ENCODE peak calls at places on chromosome 14, in seven cellular contexts. X is ELR, D is GM13977, F is amniotic stem cell, I is ACHN, U is NCI-H1417 treated with DMSO at 0.1 percent for 48 hours, Y is ecto neural progenitor cell. J is an unnamed sample.

GRCh38 chr14:99619873-99620834 is 16.1 kb upstream of the CCDC85C start:
- DNase-seq in Y (no peak), X (peak; percentile 89), I (no peak), D (no peak), F (no peak), U (no peak), J (peak; percentile 73)

GRCh38 chr14:79424462-79424861 is 786.8 kb downstream of the DIO2 start:
- DNase-seq in Y (no peak), F (no peak), D (no peak), X (no peak), I (no peak), U (no peak), J (peak; percentile 43)

GRCh38 chr14:104109121-104109541 is 23.6 kb downstream of the ASPG start:
- DNase-seq in D (no peak), F (no peak), I (no peak), Y (peak; percentile 45), X (no peak), U (no peak), J (no peak)

GRCh38 chr14:73752297-73752992 is 38.3 kb upstream of the PNMA1 start:
- DNase-seq in U (no peak), Y (peak; percentile 47), D (no peak), X (no peak), I (no peak), F (no peak), J (peak; percentile 35)

GRCh38 chr14:70188608-70189540 is at the start of gene SLC8A3:
- DNase-seq in D (peak; percentile 86), F (no peak), X (peak; percentile 41), I (no peak), Y (peak; percentile 79), U (peak; percentile 47), J (peak; percentile 32)

GRCh38 chr14:29681308-29681707 is 246.3 kb downstream of the PRKD1 start:
- DNase-seq in F (no peak), Y (no peak), X (no peak), D (no peak), I (no peak), U (no peak), J (no peak)

GRCh38 chr14:81903477-81903876 is 369.8 kb upstream of the SEL1L start:
- DNase-seq in I (no peak), X (no peak), F (no peak), D (no peak), Y (no peak), U (no peak), J (no peak)

GRCh38 chr14:92963301-92964123 is 40.6 kb downstream of the CHGA start:
- DNase-seq in X (no peak), Y (no peak), D (no peak), F (no peak), I (no peak), U (no peak), J (no peak)

GRCh38 chr14:94707494-94707893 is 62.4 kb downstream of the GSC start:
- DNase-seq in U (no peak), I (no peak), F (no peak), X (peak; percentile 11), D (no peak), Y (peak; percentile 74), J (no peak)

GRCh38 chr14:23093993-23094665 is 807 bp downstream of the ACIN1 start:
- DNase-seq in F (no peak), I (no peak), U (no peak), X (no peak), Y (peak; percentile 92), D (no peak), J (peak; percentile 14)

GRCh38 chr14:53509227-53509822 is 356.2 kb upstream of the DDHD1 start:
- DNase-seq in D (no peak), X (peak; percentile 20), Y (no peak), U (no peak), I (no peak), F (peak; percentile 15), J (peak; percentile 44)

GRCh38 chr14:67820428-67820881 is 876 bp downstream of the RAD51B start:
- DNase-seq in I (peak; percentile 62), U (no peak), X (peak; percentile 80), Y (no peak), F (no peak), D (no peak), J (peak; percentile 20)

GRCh38 chr14:64821651-64822050 is 58.1 kb downstream of the SPTB start:
- DNase-seq in D (no peak), F (no peak), Y (no peak), X (no peak), U (no peak), I (no peak), J (no peak)

GRCh38 chr14:44009642-44010041 is 497.4 kb downstream of the FSCB start:
- DNase-seq in X (no peak), I (no peak), F (no peak), U (no peak), Y (no peak), D (no peak), J (no peak)

GRCh38 chr14:83163016-83163415 is 1629.4 kb upstream of the SEL1L start:
- DNase-seq in U (no peak), D (no peak), X (no peak), Y (no peak), F (no peak), I (no peak), J (no peak)

GRCh38 chr14:95018845-95019244 is 138.5 kb downstream of the DICER1 start:
- DNase-seq in X (no peak), D (no peak), I (no peak), F (no peak), Y (no peak), U (no peak), J (peak; percentile 32)

GRCh38 chr14:88326352-88327103 is 3.5 kb upstream of the KCNK10 start:
- DNase-seq in I (no peak), X (no peak), F (no peak), U (no peak), D (no peak), Y (peak; percentile 67), J (no peak)

GRCh38 chr14:31884776-31885379 is 192.2 kb upstream of the ARHGAP5 start:
- DNase-seq in X (peak; percentile 78), F (no peak), U (no peak), D (no peak), Y (no peak), I (peak; percentile 27), J (peak; percentile 10)

J was measured in cardiac fibroblast.